ENCODE peak calls at places on chromosomes 4 and X, in ten cellular contexts. Y is body of pancreas, A is uterus, T is kidney epithelial cell, G is GM12878, M is cardiac fibroblast, O is heart left ventricle, J is esophagus muscularis mucosa, R is HFF-Myc, I is endodermal cell. F is an unnamed sample.

GRCh38 chrX:39764441-39764914 is 333.3 kb downstream of the BCOR start:
- DNase-seq in I (peak), T (no peak), O (no peak), R (no peak), M (peak), A (no peak), J (no peak), G (no peak), Y (no peak), F (no peak)

GRCh38 chrX:2690856-2691542 is at the start of gene CD99:
- DNase-seq in R (no peak), A (peak), I (peak), J (peak), T (no peak), M (peak), O (peak), G (peak), Y (peak), F (peak)

GRCh38 chrX:130834149-130834548 is 68.9 kb downstream of the ENOX2 start:
- DNase-seq in T (no peak), M (no peak), O (no peak), G (no peak), J (no peak), R (no peak), A (no peak), Y (no peak), I (peak), F (no peak)

GRCh38 chrX:21989415-21989814 is 42.7 kb upstream of the PHEX start:
- DNase-seq in T (no peak), G (peak), A (no peak), R (no peak), Y (no peak), M (no peak), I (no peak), O (no peak), J (no peak), F (no peak)

GRCh38 chr4:53777244-53777984 is 186.1 kb upstream of the LNX1 start:
- DNase-seq in A (peak), O (no peak), I (no peak), G (no peak), J (no peak), Y (no peak), T (no peak), R (peak), M (peak), F (peak)

GRCh38 chr4:5220028-5220427 is 168.7 kb downstream of the STK32B start:
- DNase-seq in G (no peak), I (peak), Y (no peak), T (no peak), O (no peak), M (peak), R (no peak), J (no peak), A (no peak), F (no peak)

GRCh38 chr4:77002721-77003120 is 53.2 kb downstream of the SEPTIN11 start:
- DNase-seq in T (no peak), J (no peak), I (no peak), O (no peak), A (no peak), R (no peak), Y (no peak), G (no peak), M (no peak), F (no peak)

GRCh38 chr4:94221930-94222329 is 14.3 kb downstream of the SMARCAD1 start:
- DNase-seq in A (no peak), R (no peak), O (no peak), M (no peak), J (no peak), I (no peak), Y (no peak), G (no peak), T (no peak), F (no peak)

GRCh38 chr4:169239236-169239905 is 31.4 kb downstream of the SH3RF1 start:
- DNase-seq in A (no peak), I (no peak), T (no peak), J (no peak), R (no peak), G (no peak), Y (no peak), O (no peak), M (no peak), F (peak)

GRCh38 chr4:56655627-56656345 is 25.3 kb downstream of the HOPX start:
- DNase-seq in I (no peak), Y (no peak), R (no peak), J (no peak), T (no peak), A (peak), M (no peak), G (no peak), O (no peak), F (no peak)

GRCh38 chr4:74054483-74055032 is 16.1 kb upstream of the CXCL3 start:
- DNase-seq in J (no peak), A (no peak), O (no peak), M (no peak), I (no peak), R (no peak), T (no peak), Y (no peak), G (no peak), F (no peak)

GRCh38 chr4:187603093-187603395 is 392.5 kb upstream of the ZFP42 start:
- DNase-seq in A (no peak), M (peak), O (no peak), T (no peak), I (no peak), Y (no peak), G (no peak), J (no peak), R (no peak), F (peak)

GRCh38 chr4:188971125-188971524 is 831.9 kb downstream of the TRIML1 start:
- DNase-seq in I (no peak), A (no peak), G (no peak), J (no peak), Y (no peak), T (no peak), O (no peak), M (peak), R (no peak), F (peak)

GRCh38 chrX:46754450-46755075 is 4.4 kb downstream of the SLC9A7 start:
- DNase-seq in I (no peak), T (no peak), Y (no peak), O (no peak), A (no peak), G (peak), M (no peak), J (no peak), R (no peak), F (no peak)

GRCh38 chr4:142274137-142274536 is 572.0 kb downstream of the INPP4B start:
- DNase-seq in R (no peak), M (peak), I (no peak), O (no peak), G (no peak), J (no peak), A (no peak), Y (no peak), T (peak), F (peak)

DNA sequence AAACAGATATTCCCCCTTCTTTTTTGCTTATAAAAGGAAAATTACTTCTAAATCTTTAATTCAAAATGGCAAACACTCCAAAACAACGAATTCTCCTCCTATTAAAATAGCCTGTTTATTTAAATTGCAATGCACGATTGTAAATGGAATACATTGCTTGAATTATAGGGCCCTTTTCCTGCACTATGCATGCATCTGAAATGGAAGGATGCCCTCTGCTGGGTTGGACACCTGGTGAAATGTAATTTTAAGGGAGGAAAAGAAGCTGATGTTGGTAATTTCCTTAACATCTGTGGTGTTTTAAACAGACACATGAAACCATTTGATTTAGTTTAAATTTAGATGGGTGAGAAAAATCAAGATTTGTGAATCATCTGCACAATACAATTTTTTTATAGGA is 72.8 kb downstream of the GRXCR1 start:
- DNase-seq in J (no peak), T (no peak), R (no peak), M (no peak), Y (no peak), O (no peak), G (no peak), I (no peak), A (no peak), F (no peak)
- TF ChIP-seq CTCF in J (no peak), T (peak), R (no peak), M (no peak), Y (no peak), O (peak), G (no peak), I (peak), A (no peak), F (no peak)

DNA sequence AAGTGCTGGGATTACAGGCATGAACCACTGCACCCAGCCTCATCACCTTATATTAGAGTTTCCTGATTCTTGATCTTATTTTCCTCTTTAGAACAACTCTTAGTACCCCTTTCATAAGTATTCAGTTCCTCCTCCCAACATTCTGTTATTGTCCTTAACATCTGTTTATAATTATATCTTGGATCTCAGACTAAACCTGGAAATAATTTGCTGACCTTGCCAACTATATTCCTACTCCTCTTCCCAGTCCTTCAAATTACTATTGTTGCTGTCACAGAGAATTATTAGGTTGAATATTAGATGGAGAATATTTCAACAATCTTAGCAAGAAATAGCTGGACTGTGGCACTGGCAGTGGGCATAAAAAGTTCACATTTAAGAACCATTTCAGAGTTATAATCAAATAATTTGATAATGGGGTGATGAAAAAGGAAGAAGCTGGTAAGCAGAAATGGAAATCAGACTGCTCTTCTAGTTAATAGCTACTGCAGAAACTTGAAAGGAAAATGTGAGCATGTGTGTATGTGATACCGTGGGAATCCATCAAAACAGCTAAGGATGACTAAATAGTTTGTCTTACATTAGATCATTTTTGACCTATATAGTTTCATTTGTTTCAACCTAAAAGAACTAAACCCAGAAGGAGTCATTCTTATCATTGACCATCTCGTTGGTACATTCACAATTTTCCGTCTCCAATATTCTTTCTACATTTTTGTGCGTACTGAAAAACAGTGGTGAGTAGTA is 43.3 kb upstream of the PRDM8 start:
- DNase-seq in T (no peak), Y (no peak), J (no peak), I (no peak), M (peak), O (no peak), G (no peak), R (no peak), A (no peak), F (no peak)
- H3K4me3 ChIP-seq in T (no peak), Y (no peak), J (no peak), I (no peak), M (no peak), O (no peak), G (no peak), R (no peak), A (no peak), F (no peak)

GRCh38 chrX:155865193-155865592 is 16.0 kb upstream of the VAMP7 start:
- DNase-seq in G (no peak), A (no peak), Y (no peak), I (no peak), M (no peak), T (no peak), J (no peak), O (no peak), R (no peak), F (no peak)

GRCh38 chrX:155867821-155868220 is 13.3 kb upstream of the VAMP7 start:
- DNase-seq in O (no peak), I (no peak), J (no peak), R (no peak), T (no peak), A (no peak), G (no peak), M (no peak), Y (no peak), F (no peak)

GRCh38 chrX:155864655-155865054 is 16.5 kb upstream of the VAMP7 start:
- DNase-seq in T (no peak), I (no peak), M (peak), A (no peak), Y (no peak), O (no peak), J (no peak), G (no peak), R (no peak), F (no peak)
- TF ChIP-seq CTCF in T (no peak), I (peak), M (peak), A (no peak), Y (no peak), O (no peak), J (no peak), G (peak), R (no peak), F (no peak)

GRCh38 chr4:80266267-80266901 is at the start of gene FGF5:
- DNase-seq in T (peak), G (no peak), J (no peak), O (peak), A (peak), Y (no peak), R (peak), M (peak), I (peak), F (peak)

GRCh38 chr4:80270321-80270720 is 3.9 kb downstream of the FGF5 start:
- DNase-seq in M (no peak), T (no peak), J (no peak), G (no peak), O (no peak), R (no peak), A (no peak), Y (no peak), I (no peak), F (no peak)

GRCh38 chr4:80266902-80267380 is 477 bp downstream of the FGF5 start:
- DNase-seq in J (no peak), A (no peak), T (no peak), I (no peak), M (peak), Y (no peak), G (no peak), O (no peak), R (no peak), F (peak)

GRCh38 chr4:80268936-80269335 is 2.5 kb downstream of the FGF5 start:
- DNase-seq in M (no peak), O (no peak), T (no peak), I (no peak), J (no peak), Y (no peak), G (no peak), R (no peak), A (no peak), F (peak)

DNA sequence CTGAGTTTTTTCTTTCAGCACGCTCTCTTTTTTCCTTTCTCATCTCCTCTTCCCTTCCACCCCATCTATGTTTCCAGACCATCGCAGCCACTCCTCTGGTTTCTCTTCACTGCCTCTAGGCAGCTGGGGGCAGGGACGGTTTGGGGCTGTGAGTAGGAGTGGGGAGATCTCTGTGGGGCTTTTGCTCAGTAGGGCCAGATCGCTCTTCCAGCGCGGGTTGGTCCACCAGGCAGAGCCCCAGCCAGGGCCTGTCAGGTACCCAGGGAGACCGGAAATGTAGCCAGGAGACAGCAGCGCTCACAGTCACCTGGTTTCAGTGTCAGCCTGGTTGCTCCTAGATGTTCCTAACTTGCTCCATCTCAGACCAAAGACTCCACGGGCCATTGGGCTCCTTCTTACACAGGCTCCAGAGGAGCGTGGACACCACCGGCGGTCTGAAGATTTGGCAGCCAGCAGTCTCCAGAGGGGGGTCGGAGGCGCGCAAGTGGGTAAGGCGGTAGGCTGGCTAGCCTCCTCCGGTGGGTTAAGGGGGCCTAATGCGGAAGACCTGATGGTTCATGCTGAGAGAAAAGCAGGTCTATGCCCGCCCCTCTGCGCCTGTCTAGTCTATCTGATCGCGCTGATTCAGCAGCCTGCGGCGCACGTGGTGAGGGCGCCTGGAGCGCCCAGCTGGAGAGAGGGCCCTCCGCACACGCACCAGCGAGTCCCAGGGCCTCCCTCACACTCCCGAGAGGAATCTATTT is 1.8 kb downstream of the FGF5 start:
- DNase-seq in T (no peak), A (no peak), M (peak), R (no peak), Y (no peak), G (no peak), O (no peak), I (peak), J (no peak), F (peak)
- H3K4me3 ChIP-seq in T (peak), A (no peak), M (peak), R (peak), Y (no peak), G (no peak), O (no peak), I (peak), J (peak), F (peak)

GRCh38 chr4:84965558-84966381 is 720 bp downstream of the WDFY3 start:
- DNase-seq in A (peak), Y (peak), T (no peak), M (peak), G (no peak), R (no peak), J (no peak), O (peak), I (peak), F (peak)
- TF ChIP-seq CTCF in A (no peak), Y (no peak), T (peak), M (no peak), G (no peak), R (no peak), J (peak), O (peak), I (peak), F (no peak)

GRCh38 chr4:107989162-107989536 is 540 bp upstream of the HADH start:
- DNase-seq in Y (no peak), R (no peak), O (no peak), A (no peak), T (no peak), M (no peak), J (no peak), G (no peak), I (no peak), F (no peak)

GRCh38 chr4:107987916-107988762 is 1.6 kb upstream of the HADH start:
- DNase-seq in M (no peak), A (no peak), G (no peak), R (no peak), Y (no peak), J (no peak), T (no peak), I (no peak), O (no peak), F (no peak)

GRCh38 chr4:107989537-107990386 is at the start of gene HADH:
- DNase-seq in A (peak), I (peak), G (peak), Y (peak), R (peak), O (peak), J (peak), M (peak), T (peak), F (peak)

GRCh38 chr4:107991945-107992625 is 2.4 kb downstream of the HADH start:
- DNase-seq in Y (no peak), G (no peak), J (no peak), M (peak), I (no peak), R (no peak), T (no peak), O (no peak), A (no peak), F (peak)

GRCh38 chr4:107988763-107989035 is 990 bp upstream of the HADH start:
- DNase-seq in R (no peak), M (no peak), O (no peak), Y (no peak), G (no peak), I (no peak), J (no peak), T (no peak), A (no peak), F (no peak)
- H3K4me3 ChIP-seq in R (no peak), M (no peak), O (no peak), Y (no peak), G (no peak), I (no peak), J (peak), T (no peak), A (peak), F (no peak)

GRCh38 chr4:2861631-2862436 is 18.2 kb downstream of the ADD1 start:
- DNase-seq in R (no peak), J (no peak), O (no peak), M (no peak), Y (no peak), I (no peak), G (no peak), A (no peak), T (no peak), F (no peak)
- TF ChIP-seq CTCF in R (no peak), J (no peak), O (no peak), M (no peak), Y (no peak), I (no peak), G (no peak), A (no peak), T (no peak), F (no peak)

GRCh38 chr4:1168291-1169031 is 3.9 kb downstream of the SPON2 start:
- DNase-seq in J (peak), O (no peak), A (no peak), T (no peak), G (no peak), Y (no peak), R (no peak), M (no peak), I (peak), F (no peak)
- H3K4me3 ChIP-seq in J (no peak), O (no peak), A (no peak), T (no peak), G (peak), Y (no peak), R (no peak), M (no peak), I (peak), F (peak)

DNA sequence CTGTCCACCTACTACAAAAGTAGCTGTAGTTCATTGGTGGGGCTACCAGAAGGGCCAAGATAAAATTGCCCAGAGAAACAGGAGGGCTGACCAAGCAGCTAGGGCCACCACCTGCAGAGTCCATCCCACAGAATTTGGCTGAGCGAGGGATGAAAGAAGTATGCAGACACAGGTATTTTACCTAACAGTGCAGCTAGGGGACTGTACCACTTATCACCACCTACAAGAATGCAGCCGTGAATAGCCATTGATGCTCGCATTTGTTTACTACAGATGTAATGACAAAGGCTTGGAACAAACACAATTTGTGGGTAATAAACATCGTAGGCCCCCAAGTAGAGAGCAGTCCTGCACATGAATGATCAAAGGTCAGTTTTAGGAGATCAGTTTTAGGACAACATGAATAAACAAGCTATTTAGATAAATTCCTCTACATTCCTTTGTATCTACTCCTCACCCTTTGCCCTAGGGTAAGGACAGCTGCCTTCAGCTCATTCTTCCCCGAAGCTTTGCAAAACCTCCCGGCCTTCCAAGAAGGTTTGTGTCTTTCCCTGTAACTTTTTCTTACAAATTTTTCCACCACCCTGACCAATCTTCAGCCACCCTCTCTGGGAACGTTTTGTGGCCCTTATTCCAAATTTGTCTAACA is 49.5 kb downstream of the ZNF718 start:
- DNase-seq in I (no peak), G (no peak), O (no peak), Y (no peak), T (no peak), J (no peak), R (no peak), A (no peak), M (no peak), F (no peak)
- TF ChIP-seq CTCF in I (no peak), G (no peak), O (no peak), Y (no peak), T (no peak), J (no peak), R (no peak), A (no peak), M (no peak), F (no peak)

GRCh38 chr4:184734758-184735157 is 862 bp upstream of the CENPU start:
- DNase-seq in O (no peak), I (no peak), M (no peak), A (no peak), Y (no peak), T (no peak), R (no peak), J (no peak), G (no peak), F (no peak)
- H3K4me3 ChIP-seq in O (no peak), I (peak), M (no peak), A (peak), Y (no peak), T (peak), R (peak), J (peak), G (peak), F (peak)